ENCODE peak calls at places on chromosomes 12 and 14, in six cellular contexts. U, D, W, N, B and I are unnamed samples.

GRCh38 chr12:3178671-3179413 is 101.7 kb downstream of the TSPAN9 start:
- DNase-seq in U (no peak), D (no peak), W (no peak), N (no peak), B (no peak), I (no peak)

GRCh38 chr12:45801625-45802024 is 72.1 kb downstream of the ARID2 start:
- DNase-seq in U (no peak), D (no peak), W (no peak), N (no peak), B (no peak), I (no peak)

GRCh38 chr12:85835417-85835809 is 796 bp downstream of the RASSF9 start:
- DNase-seq in U (no peak), D (no peak), W (no peak), N (no peak), B (no peak), I (no peak)

GRCh38 chr12:127389923-127390322 is 877.0 kb upstream of the TMEM132C start:
- DNase-seq in U (no peak), D (peak; percentile 3), W (no peak), N (peak; percentile 66), B (no peak), I (no peak)

GRCh38 chr12:88628856-88629509 is 48.7 kb upstream of the KITLG start:
- DNase-seq in U (no peak), D (no peak), W (no peak), N (no peak), B (no peak), I (no peak)

GRCh38 chr12:1457901-1458300 is 136.5 kb downstream of the FBXL14 start:
- DNase-seq in U (no peak), D (no peak), W (no peak), N (no peak), B (no peak), I (no peak)

GRCh38 chr14:24310666-24311604 is at the start of gene LTB4R:
- DNase-seq in U (no peak), D (no peak), W (no peak), N (no peak), B (peak; percentile 65), I (peak; percentile 74)

GRCh38 chr12:3313655-3314305 is 177.2 kb upstream of the PRMT8 start:
- DNase-seq in U (peak; percentile 12), D (peak; percentile 40), W (no peak), N (no peak), B (no peak), I (peak; percentile 50)

GRCh38 chr12:10722905-10723866 is at the start of gene YBX3:
- DNase-seq in U (peak; percentile 82), D (peak; percentile 69), W (no peak), N (peak; percentile 84), B (peak; percentile 64), I (peak; percentile 68)

GRCh38 chr14:93832665-93833064 is 44.4 kb upstream of the PRIMA1 start:
- DNase-seq in U (no peak), D (no peak), W (no peak), N (no peak), B (no peak), I (no peak)

GRCh38 chr12:15853877-15854276 is 28.3 kb upstream of the STRAP start:
- DNase-seq in U (no peak), D (no peak), W (no peak), N (no peak), B (no peak), I (no peak)

DNA sequence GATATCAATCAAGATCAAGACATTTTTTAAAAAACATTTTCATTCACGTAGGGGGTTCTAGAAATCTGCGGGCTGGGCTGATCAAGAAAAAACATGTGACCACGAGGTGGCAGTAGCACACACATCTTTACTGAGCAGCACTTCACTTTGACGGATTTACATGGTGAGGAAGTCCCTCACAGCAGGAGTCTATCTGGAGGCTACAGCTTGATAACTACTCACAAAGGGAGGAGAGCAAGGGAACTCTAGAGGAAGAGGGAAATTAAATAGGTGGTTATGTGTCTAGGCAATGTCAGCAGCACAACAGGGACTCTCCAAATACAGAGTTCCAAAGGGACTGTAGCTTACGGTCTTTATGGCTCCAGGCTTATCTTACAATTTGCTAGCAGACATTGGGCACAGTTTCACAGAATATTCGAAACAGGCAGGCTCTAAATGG is 248.1 kb downstream of the DPY19L2 start:
- DNase-seq in U (peak; percentile 81), D (peak; percentile 36), W (peak; percentile 24), N (peak; percentile 82), B (peak; percentile 0), I (peak; percentile 14)
- TF ChIP-seq TAF1 in U (no peak), D (no peak), W (no peak), N (no peak), B (no peak), I (no peak)

GRCh38 chr14:74712499-74713394 is at the start of the genes AREL1 and FCF1:
- DNase-seq in U (peak; percentile 91), D (peak; percentile 90), W (peak; percentile 54), N (peak; percentile 86), B (peak; percentile 78), I (peak; percentile 80)

GRCh38 chr14:74710477-74710876 is 2.4 kb downstream of the AREL1 start:
- DNase-seq in U (peak; percentile 58), D (no peak), W (no peak), N (no peak), B (no peak), I (no peak)

GRCh38 chr14:74713395-74713735 is 421 bp downstream of the FCF1 start:
- DNase-seq in U (no peak), D (no peak), W (no peak), N (no peak), B (no peak), I (no peak)
- TF ChIP-seq POLR2AphosphoS5 in U (no peak), D (no peak), W (no peak), N (no peak), B (no peak), I (no peak)

DNA sequence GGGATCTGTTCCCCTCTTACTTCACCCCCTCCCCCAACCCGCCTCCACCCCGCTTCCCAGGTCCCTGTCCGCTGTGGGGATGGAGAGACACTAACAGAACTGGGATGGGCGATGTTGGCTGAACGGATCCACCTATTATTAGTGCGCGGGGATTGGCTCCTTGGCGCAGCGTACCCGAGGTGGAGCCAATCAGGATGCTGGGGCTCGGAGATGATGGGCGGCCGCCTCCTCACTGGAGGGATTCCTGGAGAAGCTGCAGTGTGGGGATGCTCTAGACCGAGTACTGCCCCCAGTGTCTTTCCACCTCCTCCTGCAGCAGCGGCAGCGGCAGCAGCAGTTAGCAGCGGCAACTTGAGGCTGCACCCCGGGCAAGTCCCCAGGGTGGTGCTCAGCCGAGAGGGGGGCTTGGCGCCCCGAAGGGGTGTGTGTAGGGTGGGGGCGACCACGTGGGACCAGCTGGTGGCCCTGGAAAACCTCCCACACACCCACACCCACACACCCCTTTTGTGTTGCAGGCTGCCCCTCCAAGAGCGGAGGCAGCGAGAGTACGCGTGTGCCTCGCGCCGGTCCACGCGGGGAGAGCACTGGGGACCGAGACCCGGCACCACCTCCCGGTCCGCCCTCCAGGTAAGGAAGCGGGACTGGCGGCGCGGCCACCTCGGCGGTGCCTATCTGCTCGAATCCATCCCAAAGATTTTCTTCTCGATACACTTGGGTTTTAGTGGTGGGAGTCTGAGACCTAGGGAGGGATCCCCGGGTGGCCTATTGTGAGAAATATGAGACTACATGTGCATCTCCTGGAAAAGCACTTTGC is at the start of gene SYT1:
- DNase-seq in U (no peak), D (no peak), W (no peak), N (peak; percentile 56), B (peak; percentile 6), I (no peak)
- TF ChIP-seq POLR2A in U (no peak), D (no peak), W (no peak), N (peak; percentile 64), B (no peak), I (no peak)

GRCh38 chr12:6765634-6766581 is at the start of gene PTMS:
- DNase-seq in U (peak; percentile 85), D (peak; percentile 41), W (no peak), N (peak; percentile 88), B (no peak), I (no peak)
- TF ChIP-seq TAF1 in U (peak; percentile 63), D (peak; percentile 41), W (no peak), N (peak; percentile 73), B (no peak), I (no peak)

DNA sequence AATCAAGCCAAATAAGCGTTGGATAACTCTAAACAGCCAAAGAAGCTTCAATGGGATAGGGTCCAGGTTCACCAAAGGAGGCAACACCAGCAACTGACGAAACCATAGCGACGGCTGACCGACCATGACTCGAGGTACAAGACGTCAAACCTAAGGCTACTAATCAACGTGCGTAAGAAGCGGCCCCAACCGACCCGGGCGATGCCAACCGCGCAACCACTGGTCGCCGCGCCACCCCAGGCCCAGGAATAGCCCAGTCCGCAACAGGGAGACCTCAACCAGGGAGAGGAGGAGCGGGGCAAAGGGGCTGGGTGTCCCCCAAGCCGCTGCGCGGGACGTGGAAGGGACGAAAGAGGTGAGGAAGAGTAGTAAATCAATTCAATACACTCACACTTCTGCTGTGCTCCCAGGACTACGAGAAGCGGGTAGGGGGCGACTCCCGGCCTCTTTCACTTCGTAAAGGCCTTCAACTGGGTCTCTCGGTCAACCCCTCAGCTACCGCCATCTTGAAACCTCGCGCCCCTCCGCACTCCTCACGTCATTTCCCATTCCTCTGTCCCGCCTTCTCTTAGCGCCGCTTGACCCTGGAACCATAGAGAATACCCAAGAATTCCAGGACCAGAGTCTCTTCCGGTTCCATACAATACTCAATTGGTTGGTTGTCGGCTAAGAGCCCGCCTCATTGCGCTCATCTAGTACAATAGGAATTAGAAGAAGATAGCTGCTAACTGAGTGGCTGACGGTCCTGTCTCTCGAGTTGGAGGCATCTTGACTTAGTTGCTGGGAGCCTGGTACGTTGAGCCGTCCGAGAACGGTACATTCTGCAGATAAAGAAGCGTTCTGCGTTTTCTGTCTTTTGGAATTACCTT is at the start of the genes C12orf60 and WBP11:
- DNase-seq in U (peak; percentile 94), D (peak; percentile 99), W (peak; percentile 98), N (peak; percentile 82), B (peak; percentile 63), I (peak; percentile 62)
- TF ChIP-seq POLR2AphosphoS5 in U (no peak), D (peak; percentile 97), W (peak; percentile 95), N (peak; percentile 92), B (peak; percentile 65), I (peak; percentile 83)